ENCODE peak calls at places on chromosomes 5 and 9, in seven cellular contexts. One of them, this sample, is unnamed.

GRCh38 chr5:170697031-170697430 is 86.5 kb upstream of the GABRP start:
- DNase-seq in PC-3: no peak
- DNase-seq in WERI-Rb-1: no peak
- DNase-seq in mammary epithelial cell: no peak
- DNase-seq in ascending aorta: no peak
- DNase-seq in A549: no peak
- DNase-seq in bronchial epithelial cell: no peak
- DNase-seq in this sample: no peak

GRCh38 chr5:161311141-161311708 is 235.3 kb downstream of the GABRB2 start:
- DNase-seq in PC-3: no peak
- DNase-seq in mammary epithelial cell: no peak
- DNase-seq in ascending aorta: no peak
- DNase-seq in WERI-Rb-1: no peak
- DNase-seq in bronchial epithelial cell: no peak
- DNase-seq in A549: no peak
- DNase-seq in this sample: no peak

GRCh38 chr5:59296317-59297264 is 596.9 kb downstream of the PDE4D start:
- DNase-seq in mammary epithelial cell: peak
- DNase-seq in ascending aorta: no peak
- DNase-seq in WERI-Rb-1: no peak
- DNase-seq in A549: peak
- DNase-seq in bronchial epithelial cell: peak
- DNase-seq in PC-3: peak
- DNase-seq in this sample: peak

GRCh38 chr9:82764270-82764669 is 298.7 kb downstream of the RASEF start:
- DNase-seq in A549: no peak
- DNase-seq in ascending aorta: no peak
- DNase-seq in WERI-Rb-1: no peak
- DNase-seq in bronchial epithelial cell: no peak
- DNase-seq in mammary epithelial cell: no peak
- DNase-seq in PC-3: no peak
- DNase-seq in this sample: no peak

GRCh38 chr5:148998174-148998797 is 64.6 kb downstream of the SH3TC2 start:
- DNase-seq in ascending aorta: no peak
- DNase-seq in bronchial epithelial cell: peak
- DNase-seq in PC-3: peak
- DNase-seq in WERI-Rb-1: peak
- DNase-seq in mammary epithelial cell: peak
- DNase-seq in A549: peak
- DNase-seq in this sample: peak

GRCh38 chr5:149485655-149486615 is 65.3 kb downstream of the CSNK1A1 start:
- DNase-seq in WERI-Rb-1: no peak
- DNase-seq in bronchial epithelial cell: peak
- DNase-seq in PC-3: peak
- DNase-seq in A549: peak
- DNase-seq in mammary epithelial cell: peak
- DNase-seq in ascending aorta: peak
- DNase-seq in this sample: peak

GRCh38 chr9:137150485-137151060 is 11.6 kb downstream of the GRIN1 start:
- DNase-seq in WERI-Rb-1: peak
- DNase-seq in bronchial epithelial cell: no peak
- DNase-seq in mammary epithelial cell: peak
- DNase-seq in ascending aorta: no peak
- DNase-seq in PC-3: peak
- DNase-seq in A549: peak
- DNase-seq in this sample: no peak

GRCh38 chr5:164352695-164353094 is 847.3 kb downstream of the MAT2B start:
- DNase-seq in ascending aorta: no peak
- DNase-seq in bronchial epithelial cell: no peak
- DNase-seq in mammary epithelial cell: no peak
- DNase-seq in WERI-Rb-1: no peak
- DNase-seq in A549: no peak
- DNase-seq in PC-3: no peak
- DNase-seq in this sample: no peak

GRCh38 chr9:134895103-134895502 is 14.5 kb downstream of the FCN2 start:
- DNase-seq in bronchial epithelial cell: no peak
- DNase-seq in A549: no peak
- DNase-seq in PC-3: no peak
- DNase-seq in mammary epithelial cell: no peak
- DNase-seq in WERI-Rb-1: no peak
- DNase-seq in ascending aorta: no peak
- DNase-seq in this sample: no peak

GRCh38 chr9:4640027-4640426 is 22.1 kb upstream of the PLPP6 start:
- DNase-seq in ascending aorta: no peak
- DNase-seq in WERI-Rb-1: peak
- DNase-seq in bronchial epithelial cell: peak
- DNase-seq in mammary epithelial cell: no peak
- DNase-seq in A549: peak
- DNase-seq in PC-3: peak
- DNase-seq in this sample: no peak

GRCh38 chr5:151142933-151143332 is 14.6 kb downstream of the ANXA6 start:
- DNase-seq in ascending aorta: no peak
- DNase-seq in WERI-Rb-1: no peak
- DNase-seq in PC-3: no peak
- DNase-seq in bronchial epithelial cell: no peak
- DNase-seq in A549: no peak
- DNase-seq in mammary epithelial cell: no peak
- DNase-seq in this sample: no peak

GRCh38 chr9:28648723-28649122 is 1075.4 kb upstream of the C9orf72 start:
- DNase-seq in WERI-Rb-1: no peak
- DNase-seq in ascending aorta: no peak
- DNase-seq in bronchial epithelial cell: peak
- DNase-seq in A549: peak
- DNase-seq in PC-3: peak
- DNase-seq in mammary epithelial cell: no peak
- DNase-seq in this sample: no peak

GRCh38 chr5:159316519-159317383 is 13.5 kb downstream of the IL12B start:
- DNase-seq in ascending aorta: no peak
- DNase-seq in mammary epithelial cell: peak
- DNase-seq in PC-3: peak
- DNase-seq in WERI-Rb-1: peak
- DNase-seq in A549: peak
- DNase-seq in bronchial epithelial cell: peak
- DNase-seq in this sample: peak

GRCh38 chr9:134432471-134432870 is 106.2 kb downstream of the RXRA start:
- DNase-seq in WERI-Rb-1: no peak
- DNase-seq in A549: no peak
- DNase-seq in mammary epithelial cell: peak
- DNase-seq in bronchial epithelial cell: peak
- DNase-seq in PC-3: no peak
- DNase-seq in ascending aorta: no peak
- DNase-seq in this sample: no peak

GRCh38 chr5:131258733-131259132 is 5.1 kb upstream of the CDC42SE2 start:
- DNase-seq in WERI-Rb-1: no peak
- DNase-seq in PC-3: peak
- DNase-seq in ascending aorta: no peak
- DNase-seq in bronchial epithelial cell: peak
- DNase-seq in mammary epithelial cell: peak
- DNase-seq in A549: no peak
- DNase-seq in this sample: no peak

DNA sequence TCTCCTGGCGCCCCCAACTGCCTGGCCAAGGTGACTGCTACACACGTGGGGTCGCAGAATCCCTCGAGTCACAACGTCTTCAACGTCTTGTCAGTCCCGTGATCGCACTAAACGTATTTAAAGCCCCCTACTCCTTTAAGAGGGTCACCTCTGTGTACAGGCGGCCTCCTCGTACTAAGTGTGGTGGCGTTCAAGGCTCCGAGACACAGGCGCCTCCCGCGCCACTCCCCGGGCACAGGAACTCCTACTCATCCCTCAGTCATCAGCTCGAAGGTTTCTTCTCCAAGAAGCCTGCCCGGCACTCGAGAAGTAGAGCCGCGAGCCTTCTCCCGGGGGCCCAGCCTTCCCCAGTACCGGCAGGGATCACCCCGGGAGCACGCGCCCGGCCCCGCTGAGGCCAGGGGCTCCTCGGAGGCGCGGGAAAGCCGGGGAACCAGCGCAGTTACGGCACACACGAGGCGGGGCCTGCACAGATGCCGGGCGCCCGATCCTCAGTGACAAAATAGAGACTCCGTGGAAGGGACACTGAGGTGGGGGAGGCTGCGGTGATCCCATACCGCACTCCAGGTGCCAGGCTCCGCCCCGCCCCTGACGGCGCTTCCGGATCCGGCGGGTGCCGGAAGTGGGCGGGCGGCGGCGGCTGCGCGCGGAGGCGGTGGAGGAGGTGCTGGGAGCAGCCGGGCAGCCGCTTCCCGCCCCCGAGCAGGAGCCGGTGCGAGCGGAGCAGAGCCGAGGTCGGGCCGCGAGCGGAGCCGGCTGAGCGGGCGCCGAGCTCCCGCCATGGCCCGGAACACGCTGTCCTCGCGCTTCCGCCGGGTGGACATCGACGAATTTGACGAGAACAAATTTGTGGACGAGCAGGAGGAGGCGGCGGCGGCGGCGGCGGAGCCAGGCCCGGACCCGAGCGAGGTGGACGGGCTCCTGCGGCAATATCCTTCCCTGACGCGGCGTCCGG is 6.9 kb downstream of the ARPC5L start:
- DNase-seq in PC-3: peak
- DNase-seq in A549: peak
- DNase-seq in mammary epithelial cell: peak
- DNase-seq in ascending aorta: peak
- DNase-seq in bronchial epithelial cell: peak
- DNase-seq in WERI-Rb-1: peak
- DNase-seq in this sample: peak
- TF ChIP-seq CTCF in PC-3: peak
- TF ChIP-seq CTCF in A549: peak
- TF ChIP-seq CTCF in mammary epithelial cell: no peak
- TF ChIP-seq CTCF in ascending aorta: no peak
- TF ChIP-seq CTCF in bronchial epithelial cell: peak
- TF ChIP-seq CTCF in WERI-Rb-1: peak
- TF ChIP-seq CTCF in this sample: peak

DNA sequence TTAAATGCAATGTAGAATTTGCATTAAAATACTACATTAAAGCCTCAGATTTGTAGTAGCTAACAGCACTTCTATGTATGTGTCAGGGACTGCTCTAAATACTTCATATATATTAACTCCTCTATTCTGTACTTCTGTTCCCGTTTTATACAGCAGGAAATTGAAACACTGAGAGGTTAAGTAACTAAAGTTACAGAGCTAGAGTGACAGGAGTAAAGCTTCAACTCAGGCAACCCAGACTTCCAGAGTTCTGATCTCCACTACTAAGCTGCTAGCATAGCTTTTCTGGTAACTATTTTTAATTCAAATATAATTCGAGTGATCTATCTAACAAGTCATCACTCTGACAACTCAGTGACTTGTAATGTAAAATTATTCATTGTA is 605 bp upstream of the APC start:
- DNase-seq in A549: no peak
- DNase-seq in mammary epithelial cell: no peak
- DNase-seq in bronchial epithelial cell: no peak
- DNase-seq in PC-3: no peak
- DNase-seq in ascending aorta: no peak
- DNase-seq in WERI-Rb-1: no peak
- DNase-seq in this sample: no peak
- H3K4me3 ChIP-seq in A549: peak
- H3K4me3 ChIP-seq in mammary epithelial cell: peak
- H3K4me3 ChIP-seq in bronchial epithelial cell: peak
- H3K4me3 ChIP-seq in PC-3: no peak
- H3K4me3 ChIP-seq in ascending aorta: peak
- H3K4me3 ChIP-seq in WERI-Rb-1: peak
- H3K4me3 ChIP-seq in this sample: peak

GRCh38 chr5:26647781-26648180 is 390.6 kb downstream of the CDH9 start:
- DNase-seq in ascending aorta: no peak
- DNase-seq in PC-3: no peak
- DNase-seq in bronchial epithelial cell: no peak
- DNase-seq in A549: no peak
- DNase-seq in mammary epithelial cell: no peak
- DNase-seq in WERI-Rb-1: no peak
- DNase-seq in this sample: no peak
- TF ChIP-seq CTCF in ascending aorta: no peak
- TF ChIP-seq CTCF in PC-3: no peak
- TF ChIP-seq CTCF in bronchial epithelial cell: no peak
- TF ChIP-seq CTCF in A549: no peak
- TF ChIP-seq CTCF in mammary epithelial cell: no peak
- TF ChIP-seq CTCF in WERI-Rb-1: no peak
- TF ChIP-seq CTCF in this sample: no peak

GRCh38 chr5:142906863-142907671 is 136.9 kb downstream of the ARHGAP26 start:
- DNase-seq in PC-3: peak
- DNase-seq in ascending aorta: no peak
- DNase-seq in A549: no peak
- DNase-seq in bronchial epithelial cell: no peak
- DNase-seq in mammary epithelial cell: no peak
- DNase-seq in WERI-Rb-1: peak
- DNase-seq in this sample: peak
- H3K4me3 ChIP-seq in PC-3: no peak
- H3K4me3 ChIP-seq in ascending aorta: no peak
- H3K4me3 ChIP-seq in A549: no peak
- H3K4me3 ChIP-seq in bronchial epithelial cell: no peak
- H3K4me3 ChIP-seq in mammary epithelial cell: no peak
- H3K4me3 ChIP-seq in WERI-Rb-1: no peak
- H3K4me3 ChIP-seq in this sample: no peak

GRCh38 chr9:21585756-21586752 is 103.9 kb upstream of the IFNE start:
- DNase-seq in WERI-Rb-1: no peak
- DNase-seq in A549: peak
- DNase-seq in bronchial epithelial cell: peak
- DNase-seq in ascending aorta: no peak
- DNase-seq in PC-3: peak
- DNase-seq in mammary epithelial cell: no peak
- DNase-seq in this sample: peak
- TF ChIP-seq CTCF in WERI-Rb-1: no peak
- TF ChIP-seq CTCF in A549: peak
- TF ChIP-seq CTCF in bronchial epithelial cell: peak
- TF ChIP-seq CTCF in ascending aorta: no peak
- TF ChIP-seq CTCF in PC-3: peak
- TF ChIP-seq CTCF in mammary epithelial cell: peak
- TF ChIP-seq CTCF in this sample: peak

DNA sequence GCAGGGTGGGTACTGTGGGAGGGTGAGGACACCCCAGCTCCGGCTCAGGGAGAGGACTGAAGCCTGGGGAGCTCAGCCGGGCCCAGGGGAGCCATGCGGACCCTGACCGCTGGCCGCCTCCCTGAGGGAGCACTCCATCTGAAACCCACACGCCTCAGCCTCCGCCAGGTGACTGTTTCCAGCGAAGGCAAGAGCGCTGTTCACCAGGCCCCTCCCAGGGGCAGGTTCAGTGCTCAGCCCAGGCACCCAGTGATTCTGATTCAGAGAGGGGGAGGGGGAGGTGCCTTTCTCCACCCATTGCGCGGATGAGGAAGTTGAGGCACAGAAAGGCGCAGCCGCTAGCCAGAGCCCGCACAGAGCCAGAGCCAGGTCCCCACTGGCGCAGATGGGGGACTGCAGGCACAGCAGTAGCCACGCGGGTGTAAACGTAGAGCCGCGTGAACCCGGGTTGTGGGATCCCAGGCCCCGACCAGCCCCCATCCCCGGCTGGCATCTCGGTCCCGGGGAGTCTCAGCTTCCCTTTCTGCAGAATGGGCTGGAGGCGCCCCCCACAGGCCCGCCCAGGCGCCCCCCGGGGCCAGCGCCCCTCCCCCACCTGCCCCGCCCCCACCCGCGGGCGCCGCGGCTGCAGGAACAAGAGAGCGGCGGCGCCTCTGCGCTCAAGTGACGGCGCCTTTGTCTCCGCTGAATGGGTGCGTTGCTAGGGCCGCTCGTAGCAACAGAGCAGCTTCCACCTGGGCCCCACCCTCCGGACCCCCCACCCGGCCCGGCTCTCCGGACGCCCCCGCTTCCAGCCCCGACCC is 27.2 kb downstream of the ADGRD2 start:
- DNase-seq in WERI-Rb-1: no peak
- DNase-seq in A549: peak
- DNase-seq in ascending aorta: no peak
- DNase-seq in PC-3: no peak
- DNase-seq in bronchial epithelial cell: no peak
- DNase-seq in mammary epithelial cell: peak
- DNase-seq in this sample: no peak
- H3K4me3 ChIP-seq in WERI-Rb-1: no peak
- H3K4me3 ChIP-seq in A549: peak
- H3K4me3 ChIP-seq in ascending aorta: peak
- H3K4me3 ChIP-seq in PC-3: no peak
- H3K4me3 ChIP-seq in bronchial epithelial cell: no peak
- H3K4me3 ChIP-seq in mammary epithelial cell: no peak
- H3K4me3 ChIP-seq in this sample: no peak